ENCODE peak calls at places on chromosomes 12 and 14, in nine cellular contexts. U is mucosa of descending colon; P is CD8-positive, alpha-beta T cell; Q is Peyer's patch; R is aorta; N is suprapubic skin; H is MM.1S; V is bronchial epithelial cell; T is neural progenitor cell. A is an unnamed sample. For H3K36me3, the result is how much of the 10 kb centered on the place peaks cover.

GRCh38 chr12:58349161-58349560 is 407.8 kb downstream of the ATP23 start:
- DNase-seq in U (no peak), H (no peak), Q (no peak), T (no peak), P (no peak), N (no peak), R (no peak), V (no peak), A (no peak)

GRCh38 chr12:56257071-56257470 is 1.1 kb downstream of the ANKRD52 start:
- DNase-seq in P (no peak), N (no peak), V (no peak), R (no peak), H (no peak), U (no peak), T (no peak), Q (no peak), A (no peak)

GRCh38 chr12:79452906-79453305 is 237.9 kb downstream of the PAWR start:
- DNase-seq in P (no peak), R (no peak), U (no peak), Q (no peak), N (no peak), H (no peak), V (no peak), T (no peak), A (no peak)

GRCh38 chr14:72751276-72752033 is 142.4 kb downstream of the DPF3 start:
- DNase-seq in P (no peak), R (no peak), T (no peak), U (no peak), Q (no peak), V (no peak), H (no peak), N (no peak), A (no peak)

GRCh38 chr12:53984901-53985357 is at the start of gene HOXC10:
- DNase-seq in V (peak), Q (peak), U (peak), N (peak), R (peak), T (peak), H (peak), P (peak), A (peak)

GRCh38 chr14:90384543-90384911 is 12.3 kb upstream of the CALM1 start:
- DNase-seq in H (peak), P (no peak), T (no peak), N (no peak), V (no peak), R (no peak), Q (no peak), U (no peak), A (no peak)

GRCh38 chr14:88264116-88264515 is 59.0 kb downstream of the KCNK10 start:
- DNase-seq in N (no peak), Q (no peak), H (no peak), V (no peak), P (no peak), T (no peak), R (no peak), U (no peak), A (no peak)

GRCh38 chr12:95318071-95318545 is 100.5 kb downstream of the VEZT start:
- DNase-seq in V (peak), N (no peak), T (no peak), P (no peak), R (no peak), U (no peak), H (no peak), Q (no peak), A (no peak)

GRCh38 chr12:21992823-21993222 is 51.6 kb upstream of the ABCC9 start:
- DNase-seq in Q (no peak), U (no peak), H (no peak), P (no peak), T (no peak), V (no peak), N (no peak), R (no peak), A (no peak)

GRCh38 chr12:88559772-88560171 is 20.5 kb downstream of the KITLG start:
- DNase-seq in R (no peak), V (peak), N (no peak), T (no peak), H (no peak), P (no peak), U (no peak), Q (no peak), A (no peak)

GRCh38 chr12:75161495-75161894 is 48.1 kb downstream of the KCNC2 start:
- DNase-seq in R (no peak), V (no peak), P (no peak), T (no peak), U (no peak), Q (no peak), N (no peak), H (no peak), A (no peak)

GRCh38 chr14:37587438-37587837 is 7.6 kb downstream of the FOXA1 start:
- DNase-seq in T (no peak), H (no peak), Q (no peak), V (no peak), R (no peak), P (no peak), U (no peak), N (no peak), A (no peak)

GRCh38 chr12:19712041-19712440 is 272.7 kb downstream of the AEBP2 start:
- DNase-seq in U (no peak), T (no peak), Q (no peak), R (no peak), V (peak), P (no peak), N (no peak), H (no peak), A (no peak)

GRCh38 chr14:36553650-36554260 is 28.7 kb downstream of the NKX2-8 start:
- DNase-seq in R (no peak), Q (no peak), H (peak), N (no peak), U (no peak), T (peak), P (no peak), V (peak), A (no peak)

GRCh38 chr14:68520637-68521556 is 272.0 kb downstream of the ZFP36L1 start:
- DNase-seq in Q (no peak), V (peak), R (no peak), U (no peak), P (no peak), H (no peak), N (peak), T (no peak), A (no peak)

GRCh38 chr12:58916891-58917570 is 3.3 kb downstream of the LRIG3 start:
- DNase-seq in R (no peak), V (peak), Q (no peak), U (no peak), P (no peak), H (no peak), N (no peak), T (peak), A (no peak)

GRCh38 chr14:95507701-95508103 is 8.7 kb downstream of the SYNE3 start:
- DNase-seq in N (peak), H (no peak), P (no peak), T (no peak), Q (no peak), U (no peak), R (peak), V (peak), A (no peak)

GRCh38 chr14:28813810-28814209 is 47.2 kb downstream of the FOXG1 start:
- DNase-seq in R (no peak), V (no peak), Q (no peak), T (no peak), H (no peak), U (no peak), N (no peak), P (no peak), A (no peak)

GRCh38 chr12:110245278-110245868 is 35.7 kb upstream of the ATP2A2 start:
- DNase-seq in R (no peak), N (no peak), U (peak), H (peak), Q (peak), V (no peak), T (peak), P (peak), A (peak)

GRCh38 chr14:104794641-104795467 is 694 bp downstream of the AKT1 start:
- DNase-seq in H (peak), Q (no peak), R (no peak), T (peak), N (no peak), U (peak), P (no peak), V (no peak), A (no peak)

GRCh38 chr14:85532981-85533820 is 3.3 kb downstream of the FLRT2 start:
- DNase-seq in N (peak), V (peak), U (no peak), P (no peak), Q (no peak), T (peak), H (no peak), R (peak), A (no peak)

GRCh38 chr12:57842342-57843294 is 3.9 kb downstream of the CTDSP2 start:
- DNase-seq in H (no peak), T (peak), Q (no peak), N (no peak), U (peak), V (no peak), P (no peak), R (no peak), A (no peak)

GRCh38 chr12:202081-202731 is 11.8 kb downstream of the SLC6A12 start:
- DNase-seq in T (peak), H (no peak), V (no peak), N (no peak), Q (no peak), R (no peak), P (no peak), U (no peak), A (no peak)

GRCh38 chr12:33593753-33594152 is 154.1 kb upstream of the SYT10 start:
- DNase-seq in U (no peak), R (no peak), H (no peak), N (no peak), Q (no peak), P (no peak), V (no peak), T (no peak), A (no peak)

GRCh38 chr14:54803396-54803795 is 99.2 kb downstream of the GCH1 start:
- DNase-seq in V (no peak), U (no peak), Q (no peak), N (no peak), P (no peak), H (no peak), R (no peak), T (no peak), A (no peak)

GRCh38 chr12:100337299-100337698 is 19.6 kb upstream of the SLC17A8 start:
- DNase-seq in P (no peak), R (no peak), H (no peak), U (no peak), N (no peak), V (no peak), Q (no peak), T (no peak), A (no peak)

GRCh38 chr14:74414380-74414779 is 11.6 kb downstream of the SYNDIG1L start:
- DNase-seq in V (no peak), U (no peak), R (no peak), Q (no peak), N (no peak), P (no peak), H (no peak), T (peak), A (no peak)

GRCh38 chr14:89004195-89004594 is 179.7 kb downstream of the TTC8 start:
- DNase-seq in T (no peak), R (no peak), U (no peak), P (no peak), Q (no peak), N (no peak), H (no peak), V (peak), A (no peak)

GRCh38 chr12:42590324-42590934 is 883 bp upstream of the PRICKLE1 start:
- DNase-seq in N (no peak), H (peak), T (peak), R (peak), P (no peak), V (no peak), Q (no peak), U (peak), A (no peak)

GRCh38 chr14:83260751-83261150 is 1727.1 kb upstream of the SEL1L start:
- DNase-seq in P (no peak), R (no peak), Q (no peak), V (no peak), N (no peak), T (no peak), U (no peak), H (no peak), A (no peak)

GRCh38 chr12:65813983-65814382 is 10.3 kb upstream of the HMGA2 start:
- DNase-seq in R (no peak), P (no peak), T (no peak), V (no peak), H (no peak), Q (no peak), N (no peak), U (no peak), A (no peak)

GRCh38 chr12:121806556-121807308 is 2.9 kb downstream of the SETD1B start:
- DNase-seq in P (no peak), V (no peak), N (no peak), Q (no peak), U (peak), H (no peak), R (no peak), T (peak), A (no peak)

GRCh38 chr14:68144051-68144681 is 324.6 kb downstream of the RAD51B start:
- DNase-seq in H (no peak), R (no peak), V (no peak), Q (no peak), T (no peak), U (no peak), N (peak), P (no peak), A (no peak)

GRCh38 chr12:124847113-124847512 is 16.6 kb downstream of the SCARB1 start:
- DNase-seq in H (no peak), Q (no peak), V (no peak), P (no peak), R (no peak), T (no peak), N (no peak), U (no peak), A (no peak)

GRCh38 chr12:124848621-124849380 is 14.9 kb downstream of the SCARB1 start:
- DNase-seq in P (no peak), T (no peak), V (no peak), R (no peak), Q (no peak), U (no peak), H (no peak), N (no peak), A (no peak)

GRCh38 chr12:124847675-124848074 is 16.0 kb downstream of the SCARB1 start:
- DNase-seq in H (no peak), N (no peak), Q (no peak), T (no peak), U (no peak), P (no peak), R (no peak), V (no peak), A (no peak)

GRCh38 chr12:124851344-124851743 is 12.3 kb downstream of the SCARB1 start:
- DNase-seq in R (no peak), P (no peak), Q (no peak), H (no peak), N (no peak), T (no peak), U (no peak), V (no peak), A (no peak)

GRCh38 chr12:124849382-124849781 is 14.3 kb downstream of the SCARB1 start:
- DNase-seq in R (no peak), Q (no peak), N (no peak), T (no peak), U (peak), H (no peak), V (no peak), P (no peak), A (no peak)
- H3K36me3 ChIP-seq in R (under half), Q (under half), N (under half), T (under half), U (under half), H (under half), V (under half), P (under half), A (under half)

GRCh38 chr14:99258884-99259283 is 13.1 kb downstream of the BCL11B start:
- DNase-seq in R (no peak), N (no peak), P (no peak), Q (no peak), V (no peak), U (no peak), T (no peak), H (no peak), A (no peak)

GRCh38 chr14:99260116-99260515 is 11.9 kb downstream of the BCL11B start:
- DNase-seq in T (no peak), Q (no peak), P (no peak), U (no peak), V (no peak), R (no peak), H (no peak), N (no peak), A (no peak)

GRCh38 chr14:99261916-99262787 is 9.8 kb downstream of the BCL11B start:
- DNase-seq in R (no peak), V (no peak), N (no peak), T (no peak), H (no peak), U (no peak), P (peak), Q (peak), A (peak)

GRCh38 chr14:99259327-99259726 is 12.7 kb downstream of the BCL11B start:
- DNase-seq in V (no peak), N (no peak), H (no peak), U (no peak), P (no peak), Q (no peak), T (no peak), R (no peak), A (no peak)

GRCh38 chr14:99260652-99261551 is 11.1 kb downstream of the BCL11B start:
- DNase-seq in V (no peak), P (peak), Q (peak), N (no peak), U (no peak), H (no peak), T (peak), R (no peak), A (no peak)
- H3K4me3 ChIP-seq in V (no peak), P (peak), Q (peak), N (peak), U (no peak), H (no peak), T (no peak), R (no peak), A (peak)

GRCh38 chr12:26918321-26919215 is 19.2 kb downstream of the INTS13 start:
- DNase-seq in V (no peak), N (no peak), P (no peak), U (no peak), Q (no peak), R (no peak), H (no peak), T (no peak), A (no peak)
- H3K36me3 ChIP-seq in V (under half), N (under half), P (under half), U (under half), Q (under half), R (under half), H (under half), T (under half), A (under half)

DNA sequence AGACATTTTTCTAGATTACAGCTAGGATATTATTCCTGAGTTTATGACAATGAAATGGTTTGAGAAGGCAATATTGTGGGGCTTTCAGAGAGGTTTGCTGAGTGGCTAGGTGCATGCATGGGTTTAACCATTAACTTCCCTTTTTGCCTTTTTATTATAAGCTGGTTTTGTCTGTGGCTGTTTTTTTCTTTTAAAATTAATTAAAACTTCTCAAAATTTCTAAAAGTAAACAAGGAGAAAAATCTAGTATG is 104.0 kb upstream of the BCAT1 start:
- DNase-seq in V (no peak), U (no peak), R (no peak), P (no peak), H (no peak), Q (no peak), T (no peak), N (no peak), A (no peak)
- H3K4me3 ChIP-seq in V (peak), U (peak), R (peak), P (peak), H (peak), Q (peak), T (no peak), N (peak), A (peak)

GRCh38 chr12:123989753-123990152 is 16.7 kb downstream of the ZNF664 start:
- DNase-seq in N (no peak), U (no peak), T (no peak), V (no peak), P (no peak), Q (no peak), R (no peak), H (no peak), A (no peak)
- H3K36me3 ChIP-seq in N (under half), U (under half), T (under half), V (under half), P (under half), Q (under half), R (under half), H (under half), A (under half)

GRCh38 chr12:107492393-107493134 is 193.0 kb upstream of the PWP1 start:
- DNase-seq in R (no peak), H (no peak), N (no peak), U (peak), V (no peak), T (no peak), Q (peak), P (no peak), A (no peak)
- H3K4me3 ChIP-seq in R (no peak), H (no peak), N (no peak), U (no peak), V (no peak), T (no peak), Q (no peak), P (no peak), A (no peak)